ENCODE peak calls at places on chromosomes 1 and 21, in four cellular contexts. One of them, this sample, is unnamed.

GRCh38 chr1:44881011-44881632 is 38.1 kb upstream of the PTCH2 start:
- DNase-seq in neural crest cell: no peak
- DNase-seq in omental fat pad: no peak
- DNase-seq in AG04450: peak
- DNase-seq in this sample: no peak

GRCh38 chr21:43276811-43277210 is 108.0 kb downstream of the CRYAA start:
- DNase-seq in neural crest cell: no peak
- DNase-seq in omental fat pad: no peak
- DNase-seq in AG04450: no peak
- DNase-seq in this sample: no peak

GRCh38 chr1:107273515-107273914 is 132.7 kb downstream of the NTNG1 start:
- DNase-seq in neural crest cell: no peak
- DNase-seq in omental fat pad: no peak
- DNase-seq in AG04450: no peak
- DNase-seq in this sample: no peak

GRCh38 chr21:28959367-28960099 is 33.1 kb downstream of the LTN1 start:
- DNase-seq in neural crest cell: no peak
- DNase-seq in omental fat pad: no peak
- DNase-seq in AG04450: peak
- DNase-seq in this sample: no peak

GRCh38 chr1:65278344-65279091 is 30.8 kb upstream of the DNAJC6 start:
- DNase-seq in neural crest cell: no peak
- DNase-seq in omental fat pad: no peak
- DNase-seq in AG04450: no peak
- DNase-seq in this sample: no peak

GRCh38 chr1:23344987-23345472 is 946 bp upstream of the HNRNPR start:
- DNase-seq in neural crest cell: no peak
- DNase-seq in omental fat pad: no peak
- DNase-seq in AG04450: no peak
- DNase-seq in this sample: no peak

GRCh38 chr1:87117761-87118160 is 203.3 kb downstream of the HS2ST1 start:
- DNase-seq in neural crest cell: no peak
- DNase-seq in omental fat pad: no peak
- DNase-seq in AG04450: no peak
- DNase-seq in this sample: no peak

GRCh38 chr1:43711049-43711448 is 3.7 kb downstream of the ST3GAL3 start:
- DNase-seq in neural crest cell: no peak
- DNase-seq in omental fat pad: no peak
- DNase-seq in AG04450: peak
- DNase-seq in this sample: no peak

GRCh38 chr1:112637257-112638108 is 17.9 kb downstream of the CAPZA1 start:
- DNase-seq in neural crest cell: no peak
- DNase-seq in omental fat pad: no peak
- DNase-seq in AG04450: no peak
- DNase-seq in this sample: no peak

GRCh38 chr1:1614204-1614953 is 921 bp upstream of the MIB2 start:
- DNase-seq in neural crest cell: no peak
- DNase-seq in omental fat pad: no peak
- DNase-seq in AG04450: peak
- DNase-seq in this sample: no peak

GRCh38 chr21:28253378-28253777 is 739.3 kb downstream of the LTN1 start:
- DNase-seq in neural crest cell: no peak
- DNase-seq in omental fat pad: no peak
- DNase-seq in AG04450: no peak
- DNase-seq in this sample: no peak

GRCh38 chr21:25717491-25718139 is 17.1 kb downstream of the ATP5PF start:
- DNase-seq in neural crest cell: no peak
- DNase-seq in omental fat pad: no peak
- DNase-seq in AG04450: no peak
- DNase-seq in this sample: no peak

GRCh38 chr1:14786104-14786675 is 187.7 kb downstream of the KAZN start:
- DNase-seq in neural crest cell: no peak
- DNase-seq in omental fat pad: no peak
- DNase-seq in AG04450: no peak
- DNase-seq in this sample: no peak

GRCh38 chr21:37546949-37547614 is 180.5 kb downstream of the DYRK1A start:
- DNase-seq in neural crest cell: no peak
- DNase-seq in omental fat pad: no peak
- DNase-seq in AG04450: no peak
- DNase-seq in this sample: no peak

GRCh38 chr1:41657679-41658078 is 173.2 kb upstream of the EDN2 start:
- DNase-seq in neural crest cell: no peak
- DNase-seq in omental fat pad: no peak
- DNase-seq in AG04450: no peak
- DNase-seq in this sample: no peak

GRCh38 chr1:89633103-89633744 is at the start of gene LRRC8C:
- DNase-seq in neural crest cell: peak
- DNase-seq in omental fat pad: no peak
- DNase-seq in AG04450: no peak
- DNase-seq in this sample: peak

GRCh38 chr1:21814241-21814918 is 2.3 kb downstream of the LDLRAD2 start:
- DNase-seq in neural crest cell: peak
- DNase-seq in omental fat pad: no peak
- DNase-seq in AG04450: no peak
- DNase-seq in this sample: no peak

GRCh38 chr1:197224160-197224559 is 43.9 kb upstream of the CRB1 start:
- DNase-seq in neural crest cell: no peak
- DNase-seq in omental fat pad: no peak
- DNase-seq in AG04450: no peak
- DNase-seq in this sample: no peak

GRCh38 chr1:6596351-6596750 is 6.3 kb downstream of the KLHL21 start:
- DNase-seq in neural crest cell: no peak
- DNase-seq in omental fat pad: no peak
- DNase-seq in AG04450: no peak
- DNase-seq in this sample: no peak

GRCh38 chr1:228059536-228060457 is 22.7 kb upstream of the ARF1 start:
- DNase-seq in neural crest cell: peak
- DNase-seq in omental fat pad: no peak
- DNase-seq in AG04450: no peak
- DNase-seq in this sample: peak

GRCh38 chr1:68516066-68516465 is 19.2 kb upstream of the DEPDC1 start:
- DNase-seq in neural crest cell: no peak
- DNase-seq in omental fat pad: no peak
- DNase-seq in AG04450: no peak
- DNase-seq in this sample: no peak

GRCh38 chr1:94739521-94740061 is 80.6 kb upstream of the SLC44A3 start:
- DNase-seq in neural crest cell: no peak
- DNase-seq in omental fat pad: no peak
- DNase-seq in AG04450: peak
- DNase-seq in this sample: no peak

GRCh38 chr1:203178821-203179220 is 3.2 kb upstream of the MYBPH start:
- DNase-seq in neural crest cell: no peak
- DNase-seq in omental fat pad: no peak
- DNase-seq in AG04450: no peak
- DNase-seq in this sample: no peak

GRCh38 chr1:179955318-179955638 is 668 bp downstream of the CEP350 start:
- DNase-seq in neural crest cell: no peak
- DNase-seq in omental fat pad: no peak
- DNase-seq in AG04450: no peak
- DNase-seq in this sample: no peak
- TF ChIP-seq CTCF in neural crest cell: peak
- TF ChIP-seq CTCF in omental fat pad: no peak
- TF ChIP-seq CTCF in AG04450: no peak
- TF ChIP-seq CTCF in this sample: peak

GRCh38 chr1:224589006-224589405 is 27.1 kb upstream of the CNIH3 start:
- DNase-seq in neural crest cell: no peak
- DNase-seq in omental fat pad: no peak
- DNase-seq in AG04450: no peak
- DNase-seq in this sample: no peak
- TF ChIP-seq CTCF in neural crest cell: no peak
- TF ChIP-seq CTCF in omental fat pad: no peak
- TF ChIP-seq CTCF in AG04450: no peak
- TF ChIP-seq CTCF in this sample: no peak

DNA sequence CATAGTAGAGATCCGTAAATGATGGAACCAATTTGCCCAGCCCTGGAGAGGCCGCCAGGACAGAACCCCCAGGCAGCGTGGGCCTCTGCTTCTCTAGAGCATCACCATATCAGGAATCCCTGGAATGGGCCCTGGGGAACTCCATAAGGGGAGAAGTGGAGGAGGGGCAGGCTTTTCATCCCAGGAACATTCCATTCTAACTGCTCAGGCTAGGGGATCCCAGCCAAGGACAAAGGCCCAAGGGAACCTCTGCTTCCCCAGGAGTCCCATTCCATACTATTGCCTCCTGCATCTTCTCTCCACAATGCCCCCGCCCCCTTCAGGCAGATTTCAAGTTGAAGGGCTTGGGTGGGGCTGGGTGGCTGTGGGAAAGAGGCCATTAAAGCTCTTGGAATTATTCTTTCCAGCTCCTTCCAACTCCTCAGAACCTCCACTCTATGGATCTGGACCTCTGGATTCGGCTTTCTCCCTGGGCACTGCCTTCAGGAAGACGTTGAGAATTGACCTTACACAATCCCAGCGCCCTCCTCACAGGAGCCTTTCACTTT is 6.0 kb downstream of the TRNP1 start:
- DNase-seq in neural crest cell: no peak
- DNase-seq in omental fat pad: no peak
- DNase-seq in AG04450: peak
- DNase-seq in this sample: no peak
- TF ChIP-seq CTCF in neural crest cell: no peak
- TF ChIP-seq CTCF in omental fat pad: no peak
- TF ChIP-seq CTCF in AG04450: peak
- TF ChIP-seq CTCF in this sample: no peak

GRCh38 chr1:246151796-246152434 is 355.2 kb downstream of the SMYD3 start:
- DNase-seq in neural crest cell: no peak
- DNase-seq in omental fat pad: no peak
- DNase-seq in AG04450: no peak
- DNase-seq in this sample: no peak
- TF ChIP-seq CTCF in neural crest cell: peak
- TF ChIP-seq CTCF in omental fat pad: no peak
- TF ChIP-seq CTCF in AG04450: no peak
- TF ChIP-seq CTCF in this sample: no peak

DNA sequence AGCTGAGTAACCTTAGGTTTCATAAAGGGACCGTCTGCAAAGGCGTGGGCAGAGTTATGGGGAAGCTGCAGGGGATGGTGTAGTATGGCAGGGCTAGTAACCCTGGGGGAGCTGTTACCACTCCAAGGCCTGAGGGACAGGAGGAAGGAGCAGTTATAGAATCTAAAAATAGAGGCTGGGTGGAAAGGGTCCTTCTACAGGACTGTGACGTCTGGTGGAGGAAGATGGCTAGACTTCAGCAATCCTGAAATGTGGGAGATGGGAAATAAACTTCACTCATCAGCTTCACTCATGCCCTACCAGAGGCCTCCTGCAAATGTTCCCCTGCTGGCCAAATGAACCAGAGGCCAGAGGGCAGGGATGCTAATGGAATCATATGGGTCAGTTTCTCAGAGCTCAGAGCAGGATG is 46.1 kb downstream of the DAB1 start:
- DNase-seq in neural crest cell: no peak
- DNase-seq in omental fat pad: no peak
- DNase-seq in AG04450: no peak
- DNase-seq in this sample: no peak
- TF ChIP-seq CTCF in neural crest cell: no peak
- TF ChIP-seq CTCF in omental fat pad: no peak
- TF ChIP-seq CTCF in AG04450: no peak
- TF ChIP-seq CTCF in this sample: peak

This sample was measured in type B pancreatic cell.